ENCODE peak calls at places on chromosomes 7 and 10, in eight cellular contexts. C is GM23338; J is CD4-positive, alpha-beta memory T cell; X is kidney epithelial cell; R is thoracic aorta; D is transverse colon; N is fibroblast of lung; F is right lobe of liver. Z is an unnamed sample. For H3K36me3, the result is how much of the 10 kb centered on the place peaks cover.

GRCh38 chr7:55508301-55509011 is 63.8 kb downstream of the VOPP1 start:
- DNase-seq in C (no peak), J (no peak), X (no peak), R (no peak), D (no peak), N (no peak), F (no peak), Z (no peak)

GRCh38 chr7:80230327-80230726 is 95.7 kb downstream of the GNAI1 start:
- DNase-seq in C (peak), J (no peak), X (no peak), R (no peak), D (no peak), N (no peak), F (no peak), Z (no peak)

GRCh38 chr7:142301923-142302550 is 44.2 kb upstream of the PRSS58 start:
- DNase-seq in C (peak), J (no peak), X (no peak), R (no peak), D (no peak), N (no peak), F (no peak), Z (no peak)

GRCh38 chr10:132788831-132789219 is 2.9 kb upstream of the NKX6-2 start:
- DNase-seq in C (peak), J (no peak), X (no peak), R (no peak), D (no peak), N (no peak), F (no peak), Z (no peak)

GRCh38 chr10:30645340-30645827 is 15.8 kb upstream of the LYZL2 start:
- DNase-seq in C (peak), J (no peak), X (no peak), R (no peak), D (no peak), N (peak), F (no peak), Z (peak)

GRCh38 chr7:121343302-121343701 is 14.5 kb downstream of the WNT16 start:
- DNase-seq in C (no peak), J (no peak), X (peak), R (no peak), D (no peak), N (no peak), F (no peak), Z (no peak)

GRCh38 chr7:82430518-82431465 is 12.8 kb downstream of the CACNA2D1 start:
- DNase-seq in C (no peak), J (no peak), X (no peak), R (no peak), D (no peak), N (peak), F (no peak), Z (no peak)

GRCh38 chr10:116718058-116718457 is 24.3 kb downstream of the HSPA12A start:
- DNase-seq in C (no peak), J (no peak), X (no peak), R (no peak), D (no peak), N (no peak), F (no peak), Z (no peak)

GRCh38 chr10:71989658-71990454 is 25.7 kb downstream of the CHST3 start:
- DNase-seq in C (no peak), J (no peak), X (no peak), R (no peak), D (no peak), N (no peak), F (no peak), Z (no peak)

GRCh38 chr7:73839290-73839689 is 3.0 kb downstream of the METTL27 start:
- DNase-seq in C (no peak), J (no peak), X (no peak), R (no peak), D (no peak), N (no peak), F (no peak), Z (no peak)

GRCh38 chr10:112953075-112953501 is 3.0 kb downstream of the TCF7L2 start:
- DNase-seq in C (peak), J (no peak), X (no peak), R (no peak), D (peak), N (no peak), F (peak), Z (no peak)

GRCh38 chr10:103276941-103277712 is at the start of gene INA:
- DNase-seq in C (peak), J (no peak), X (peak), R (no peak), D (no peak), N (peak), F (no peak), Z (no peak)

GRCh38 chr10:110170142-110170887 is 37.1 kb upstream of the MXI1 start:
- DNase-seq in C (peak), J (no peak), X (no peak), R (no peak), D (no peak), N (no peak), F (no peak), Z (no peak)

GRCh38 chr10:93062499-93063216 is 2.1 kb downstream of the CYP26C1 start:
- DNase-seq in C (peak), J (peak), X (no peak), R (no peak), D (no peak), N (peak), F (peak), Z (no peak)

GRCh38 chr10:132538031-132538789 is 623 bp downstream of the INPP5A start:
- DNase-seq in C (no peak), J (no peak), X (no peak), R (peak), D (peak), N (no peak), F (peak), Z (peak)

GRCh38 chr7:19020711-19021110 is 96.7 kb downstream of the TWIST1 start:
- DNase-seq in C (no peak), J (no peak), X (peak), R (no peak), D (no peak), N (no peak), F (no peak), Z (no peak)

GRCh38 chr7:93629291-93629801 is 54.8 kb upstream of the CALCR start:
- DNase-seq in C (no peak), J (no peak), X (no peak), R (no peak), D (no peak), N (no peak), F (no peak), Z (no peak)

GRCh38 chr7:140061607-140061930 is 1.2 kb downstream of the PARP12 start:
- DNase-seq in C (no peak), J (no peak), X (no peak), R (no peak), D (no peak), N (no peak), F (no peak), Z (no peak)

GRCh38 chr7:116687801-116688201 is 15.8 kb downstream of the MET start:
- DNase-seq in C (peak), J (no peak), X (peak), R (no peak), D (no peak), N (peak), F (no peak), Z (no peak)

GRCh38 chr10:10951675-10952074 is 66.0 kb upstream of the CELF2 start:
- DNase-seq in C (no peak), J (no peak), X (no peak), R (no peak), D (no peak), N (no peak), F (no peak), Z (no peak)

GRCh38 chr7:116261904-116262303 is 51.6 kb downstream of the TES start:
- DNase-seq in C (no peak), J (no peak), X (no peak), R (no peak), D (no peak), N (no peak), F (no peak), Z (no peak)

GRCh38 chr7:28988818-28989595 is 30.9 kb upstream of the TRIL start:
- DNase-seq in C (no peak), J (no peak), X (peak), R (no peak), D (peak), N (peak), F (no peak), Z (peak)

GRCh38 chr10:4670737-4671136 is 155.3 kb upstream of the AKR1E2 start:
- DNase-seq in C (no peak), J (no peak), X (peak), R (no peak), D (no peak), N (no peak), F (no peak), Z (no peak)

GRCh38 chr10:4371691-4372295 is 454.2 kb upstream of the AKR1E2 start:
- DNase-seq in C (no peak), J (no peak), X (no peak), R (no peak), D (no peak), N (no peak), F (no peak), Z (no peak)

GRCh38 chr10:86261470-86261869 is 105.1 kb downstream of the GRID1 start:
- DNase-seq in C (no peak), J (no peak), X (no peak), R (no peak), D (no peak), N (no peak), F (no peak), Z (no peak)

GRCh38 chr10:103881420-103882284 is 26.3 kb upstream of the SH3PXD2A start:
- DNase-seq in C (no peak), J (no peak), X (no peak), R (no peak), D (no peak), N (no peak), F (no peak), Z (peak)

GRCh38 chr7:30046127-30046774 is 18.0 kb downstream of the PLEKHA8 start:
- DNase-seq in C (no peak), J (no peak), X (no peak), R (no peak), D (no peak), N (no peak), F (no peak), Z (no peak)

GRCh38 chr7:79820387-79820786 is 314.2 kb upstream of the GNAI1 start:
- DNase-seq in C (peak), J (no peak), X (no peak), R (no peak), D (peak), N (peak), F (peak), Z (no peak)

GRCh38 chr10:24339387-24339786 is 130.4 kb downstream of the KIAA1217 start:
- DNase-seq in C (no peak), J (no peak), X (no peak), R (no peak), D (no peak), N (no peak), F (no peak), Z (no peak)

GRCh38 chr10:688287-688620 is 1.2 kb downstream of the DIP2C start:
- DNase-seq in C (no peak), J (no peak), X (no peak), R (no peak), D (no peak), N (no peak), F (no peak), Z (no peak)

GRCh38 chr10:126334272-126334671 is 54.0 kb downstream of the ADAM12 start:
- DNase-seq in C (no peak), J (no peak), X (no peak), R (no peak), D (no peak), N (no peak), F (no peak), Z (no peak)

GRCh38 chr7:103944230-103944900 is 45.1 kb downstream of the RELN start:
- DNase-seq in C (no peak), J (no peak), X (no peak), R (no peak), D (no peak), N (peak), F (no peak), Z (peak)

GRCh38 chr7:48872548-48872947 is 51.8 kb upstream of the CDC14C start:
- DNase-seq in C (no peak), J (no peak), X (no peak), R (no peak), D (no peak), N (no peak), F (no peak), Z (no peak)

GRCh38 chr10:52215745-52216361 is 98.2 kb upstream of the DKK1 start:
- DNase-seq in C (peak), J (peak), X (peak), R (no peak), D (peak), N (peak), F (no peak), Z (peak)

GRCh38 chr7:137619181-137619580 is 227.6 kb downstream of the DGKI start:
- DNase-seq in C (no peak), J (no peak), X (peak), R (no peak), D (no peak), N (no peak), F (no peak), Z (no peak)

DNA sequence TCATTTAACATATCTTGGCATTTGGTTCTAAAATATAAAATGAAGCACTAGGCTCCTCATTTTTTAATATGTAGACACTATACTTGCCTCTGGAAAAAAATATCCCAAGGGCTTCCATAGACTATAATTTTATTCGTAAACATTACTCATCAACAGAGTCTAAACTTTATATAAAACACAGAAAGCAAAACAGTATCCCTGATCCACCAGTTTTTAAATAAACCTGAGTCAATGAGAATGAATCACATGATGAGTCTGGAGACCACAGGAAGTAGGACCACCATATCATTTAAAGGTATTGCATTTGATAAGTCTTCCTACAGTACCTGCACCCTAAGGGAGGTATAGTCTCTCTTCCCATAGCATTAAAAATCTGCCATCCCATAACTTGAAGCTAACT is 228.0 kb downstream of the DGKI start:
- DNase-seq in C (no peak), J (no peak), X (no peak), R (no peak), D (no peak), N (no peak), F (no peak), Z (no peak)
- H3K36me3 ChIP-seq in C (under half), J (under half), X (under half), R (under half), D (under half), N (under half), F (under half), Z (under half)

GRCh38 chr10:50407077-50407801 is 155.9 kb upstream of the ASAH2 start:
- DNase-seq in C (peak), J (no peak), X (no peak), R (no peak), D (no peak), N (no peak), F (no peak), Z (no peak)
- H3K36me3 ChIP-seq in C (under half), J (under half), X (under half), R (under half), D (under half), N (under half), F (under half), Z (under half)

DNA sequence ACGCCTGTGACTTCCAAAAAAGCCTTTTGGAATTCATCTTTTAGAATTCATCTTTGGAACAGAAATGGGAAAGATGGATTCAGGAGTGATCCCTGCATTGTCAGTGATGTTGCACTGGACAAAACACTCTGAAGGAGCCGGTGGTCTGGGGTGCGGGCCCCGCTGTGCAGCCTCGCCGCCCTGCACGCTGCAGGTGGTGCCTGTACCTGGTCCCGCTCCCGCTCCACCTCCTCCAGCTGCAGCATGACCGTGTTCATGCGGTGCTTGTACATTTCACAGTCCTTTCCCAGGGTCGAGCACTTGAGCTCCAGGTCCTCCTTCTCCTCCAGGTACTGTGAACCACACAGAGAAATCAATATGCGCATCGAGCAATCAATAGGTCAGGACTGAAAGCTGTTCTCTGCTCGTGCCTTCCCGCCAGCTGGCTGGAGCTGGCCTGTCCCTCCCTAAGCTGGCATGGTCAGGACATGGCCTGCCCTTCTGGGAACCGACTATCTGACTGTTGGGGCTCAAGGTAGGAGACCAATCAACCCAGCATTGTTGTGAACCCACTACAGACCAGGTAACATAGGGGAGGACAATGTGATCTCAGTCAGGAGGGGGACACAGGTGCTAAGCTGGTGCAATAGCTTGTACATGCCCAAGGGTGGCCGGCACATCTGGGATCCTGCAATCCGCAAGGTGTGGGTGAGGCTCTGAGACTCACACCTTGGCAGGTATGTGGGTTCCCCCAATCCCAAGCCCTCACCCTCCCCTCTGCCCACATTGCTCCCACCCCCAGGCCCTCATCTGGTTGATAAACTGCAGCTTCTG is 93.8 kb upstream of the GNA12 start:
- DNase-seq in C (no peak), J (no peak), X (no peak), R (no peak), D (no peak), N (no peak), F (peak), Z (no peak)
- H3K36me3 ChIP-seq in C (under half), J (half or more), X (under half), R (under half), D (under half), N (under half), F (under half), Z (under half)

DNA sequence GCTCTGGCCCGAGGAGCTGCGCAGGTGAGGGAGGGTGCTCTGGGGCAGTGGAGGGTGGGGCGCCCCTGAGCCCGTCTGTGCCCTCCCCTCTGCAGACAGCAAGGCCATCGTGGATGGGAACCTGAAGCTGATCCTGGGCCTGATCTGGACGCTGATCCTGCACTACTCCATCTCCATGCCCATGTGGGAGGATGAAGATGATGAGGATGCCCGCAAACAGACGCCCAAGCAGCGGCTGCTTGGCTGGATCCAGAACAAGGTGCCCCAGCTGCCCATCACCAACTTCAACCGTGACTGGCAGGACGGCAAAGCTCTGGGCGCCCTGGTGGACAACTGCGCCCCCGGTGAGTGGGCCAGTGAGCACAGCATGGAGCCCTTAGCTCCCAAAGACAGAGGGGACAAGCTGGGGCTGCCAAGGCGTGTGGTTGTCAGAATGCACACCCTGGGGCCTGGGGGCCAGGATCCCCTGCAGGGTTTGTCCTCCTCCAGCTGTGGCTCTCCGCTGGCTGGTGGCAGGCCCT is 5.1 kb downstream of the FLNC start:
- DNase-seq in C (no peak), J (no peak), X (no peak), R (no peak), D (no peak), N (no peak), F (no peak), Z (peak)
- H3K36me3 ChIP-seq in C (under half), J (under half), X (under half), R (under half), D (under half), N (under half), F (under half), Z (half or more)

GRCh38 chr7:23396222-23396621 is 74.1 kb downstream of the IGF2BP3 start:
- DNase-seq in C (no peak), J (no peak), X (no peak), R (no peak), D (no peak), N (peak), F (no peak), Z (no peak)
- H3K36me3 ChIP-seq in C (under half), J (under half), X (under half), R (under half), D (under half), N (under half), F (under half), Z (under half)

GRCh38 chr10:42802889-42803288 is 20.3 kb downstream of the BMS1 start:
- DNase-seq in C (no peak), J (no peak), X (no peak), R (no peak), D (no peak), N (no peak), F (no peak), Z (no peak)
- H3K36me3 ChIP-seq in C (half or more), J (half or more), X (under half), R (under half), D (half or more), N (under half), F (under half), Z (half or more)

GRCh38 chr7:106888204-106888603 is 23.1 kb downstream of the PIK3CG start:
- DNase-seq in C (no peak), J (no peak), X (no peak), R (no peak), D (no peak), N (no peak), F (no peak), Z (no peak)

GRCh38 chr7:106891545-106892410 is 26.7 kb downstream of the PIK3CG start:
- DNase-seq in C (peak), J (no peak), X (no peak), R (no peak), D (no peak), N (no peak), F (no peak), Z (no peak)

GRCh38 chr7:106893591-106893990 is 28.5 kb downstream of the PIK3CG start:
- DNase-seq in C (no peak), J (no peak), X (no peak), R (no peak), D (no peak), N (no peak), F (no peak), Z (no peak)

GRCh38 chr7:106887376-106887775 is 22.3 kb downstream of the PIK3CG start:
- DNase-seq in C (no peak), J (no peak), X (no peak), R (no peak), D (no peak), N (no peak), F (no peak), Z (no peak)

GRCh38 chr7:106890952-106891351 is 25.9 kb downstream of the PIK3CG start:
- DNase-seq in C (no peak), J (no peak), X (no peak), R (no peak), D (no peak), N (no peak), F (no peak), Z (no peak)
- H3K36me3 ChIP-seq in C (under half), J (half or more), X (under half), R (under half), D (under half), N (under half), F (under half), Z (under half)

DNA sequence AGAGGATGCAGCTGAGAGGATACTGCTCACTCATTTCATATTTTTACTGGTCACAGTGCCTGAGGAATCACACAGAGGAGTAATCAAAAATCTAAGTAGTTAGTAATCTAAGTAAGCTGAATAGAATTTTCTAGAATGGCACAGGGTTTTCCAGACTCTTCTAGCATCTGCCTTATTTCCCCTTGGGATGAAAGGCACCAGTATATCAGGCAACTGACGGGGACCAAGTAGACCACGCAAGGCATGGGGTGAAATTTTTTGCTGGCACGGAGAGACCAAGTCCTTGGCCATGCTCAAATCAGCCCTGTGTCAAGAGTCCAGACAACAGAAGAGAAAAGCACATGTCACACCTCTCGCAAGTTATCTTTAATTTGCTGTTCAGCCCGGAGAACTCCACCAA is 14.2 kb downstream of the NCOA4 start:
- DNase-seq in C (no peak), J (no peak), X (no peak), R (no peak), D (no peak), N (no peak), F (no peak), Z (no peak)
- H3K36me3 ChIP-seq in C (under half), J (under half), X (under half), R (under half), D (under half), N (under half), F (under half), Z (under half)

GRCh38 chr7:44077061-44077460 is 5.3 kb downstream of the POLM start:
- DNase-seq in C (no peak), J (no peak), X (no peak), R (no peak), D (no peak), N (no peak), F (no peak), Z (no peak)
- H3K36me3 ChIP-seq in C (under half), J (half or more), X (under half), R (under half), D (under half), N (under half), F (under half), Z (under half)

GRCh38 chr7:99422625-99423024 is 13.9 kb downstream of the BUD31 start:
- DNase-seq in C (no peak), J (no peak), X (no peak), R (no peak), D (no peak), N (no peak), F (no peak), Z (no peak)
- H3K36me3 ChIP-seq in C (under half), J (under half), X (under half), R (half or more), D (under half), N (under half), F (under half), Z (under half)

Z was measured in gastrocnemius medialis.